ENCODE peak calls at places on chromosomes 5 and 9, in eight cellular contexts. E, N, V, X, S, Q, Y and R are unnamed samples.

GRCh38 chr9:121626012-121626411 is 25.4 kb upstream of the DAB2IP start:
- DNase-seq in Q (no peak), E (no peak), V (no peak), S (no peak), N (no peak), X (no peak), Y (no peak), R (no peak)

GRCh38 chr5:112707187-112708179 is 30.2 kb upstream of the APC start:
- DNase-seq in E (peak; percentile 99), Q (peak; percentile 99), X (peak; percentile 98), Y (peak; percentile 99), S (peak; percentile 99), N (peak; percentile 82), V (peak; percentile 95), R (peak; percentile 94)

GRCh38 chr5:148910686-148911361 is 84.4 kb downstream of the ADRB2 start:
- DNase-seq in E (no peak), S (peak; percentile 73), Y (peak; percentile 72), V (no peak), X (no peak), Q (no peak), N (no peak), R (no peak)

GRCh38 chr5:180599590-180599914 is 8.3 kb upstream of the SCGB3A1 start:
- DNase-seq in N (no peak), V (peak; percentile 14), Y (peak; percentile 14), S (no peak), X (no peak), E (no peak), Q (no peak), R (no peak)

GRCh38 chr5:1343931-1344901 is 683 bp downstream of the CLPTM1L start:
- DNase-seq in Q (no peak), E (no peak), V (peak; percentile 47), N (no peak), S (peak; percentile 10), X (peak; percentile 43), Y (no peak), R (no peak)

GRCh38 chr9:114216081-114216480 is 60.7 kb downstream of the COL27A1 start:
- DNase-seq in V (no peak), S (peak; percentile 75), X (no peak), N (no peak), E (no peak), Y (no peak), Q (no peak), R (no peak)

GRCh38 chr5:40689442-40689841 is 9.7 kb downstream of the PTGER4 start:
- DNase-seq in X (no peak), Y (no peak), S (peak; percentile 96), E (peak; percentile 79), Q (peak; percentile 73), N (no peak), V (no peak), R (no peak)

GRCh38 chr5:133358271-133358670 is 254.1 kb downstream of the FSTL4 start:
- DNase-seq in V (no peak), E (no peak), X (no peak), Y (no peak), S (no peak), Q (no peak), N (no peak), R (no peak)

GRCh38 chr5:32508806-32509805 is 64.6 kb upstream of the ZFR start:
- DNase-seq in E (no peak), S (no peak), N (no peak), V (no peak), X (no peak), Q (peak; percentile 76), Y (peak; percentile 49), R (no peak)

GRCh38 chr9:137454506-137455360 is 4.4 kb downstream of the NSMF start:
- DNase-seq in Y (no peak), Q (peak; percentile 37), X (peak; percentile 39), V (no peak), N (no peak), S (no peak), E (no peak), R (no peak)

GRCh38 chr5:1018596-1018995 is 10.0 kb downstream of the NKD2 start:
- DNase-seq in Y (no peak), Q (no peak), N (no peak), E (no peak), S (no peak), V (no peak), X (no peak), R (no peak)

GRCh38 chr5:72369301-72370079 is 49.3 kb downstream of the PTCD2 start:
- DNase-seq in Q (no peak), N (no peak), S (no peak), Y (no peak), X (no peak), V (no peak), E (no peak), R (no peak)

GRCh38 chr5:77590347-77590746 is 48.2 kb downstream of the OTP start:
- DNase-seq in S (no peak), X (no peak), V (peak; percentile 25), N (no peak), Y (no peak), E (no peak), Q (no peak), R (no peak)

GRCh38 chr9:16612627-16613026 is 257.8 kb downstream of the BNC2 start:
- DNase-seq in V (no peak), N (no peak), X (no peak), Q (no peak), Y (no peak), S (no peak), E (no peak), R (no peak)

GRCh38 chr5:81855576-81855975 is 104.7 kb upstream of the SSBP2 start:
- DNase-seq in X (no peak), Y (no peak), N (no peak), V (no peak), Q (no peak), S (no peak), E (no peak), R (no peak)

GRCh38 chr5:173963107-173963506 is 25.9 kb upstream of the C5orf47 start:
- DNase-seq in S (peak; percentile 31), X (no peak), Y (no peak), E (peak; percentile 43), Q (no peak), V (no peak), N (no peak), R (no peak)

GRCh38 chr5:10579537-10580521 is 16.0 kb downstream of the ANKRD33B start:
- DNase-seq in V (no peak), S (no peak), N (no peak), X (no peak), E (no peak), Y (peak; percentile 12), Q (no peak), R (no peak)

GRCh38 chr5:123929055-123929474 is 417.1 kb downstream of the CSNK1G3 start:
- DNase-seq in V (no peak), Q (no peak), X (no peak), Y (no peak), E (no peak), S (no peak), N (no peak), R (no peak)

GRCh38 chr9:93028448-93029006 is 30.0 kb upstream of the SUSD3 start:
- DNase-seq in Y (peak; percentile 58), Q (peak; percentile 69), X (no peak), E (no peak), V (peak; percentile 68), N (no peak), S (peak; percentile 7), R (no peak)

GRCh38 chr9:12667892-12668291 is 25.3 kb upstream of the TYRP1 start:
- DNase-seq in X (no peak), S (no peak), N (no peak), E (no peak), Q (no peak), V (no peak), Y (no peak), R (no peak)

GRCh38 chr9:12666813-12667212 is 26.4 kb upstream of the TYRP1 start:
- DNase-seq in S (peak; percentile 7), X (no peak), N (no peak), E (no peak), Q (no peak), Y (no peak), V (no peak), R (no peak)
- TF ChIP-seq CTCF in S (peak; percentile 32), X (no peak), N (no peak), E (peak; percentile 20), Q (no peak), Y (no peak), V (no peak), R (no peak)

GRCh38 chr5:3417376-3417943 is 178.2 kb upstream of the IRX1 start:
- DNase-seq in Q (no peak), X (no peak), N (no peak), Y (no peak), V (no peak), E (no peak), S (no peak), R (no peak)
- TF ChIP-seq CTCF in Q (no peak), X (no peak), N (no peak), Y (no peak), V (no peak), E (no peak), S (no peak), R (no peak)

GRCh38 chr5:50889790-50890189 is 223.4 kb downstream of the PARP8 start:
- DNase-seq in S (no peak), Q (no peak), E (no peak), Y (no peak), X (no peak), V (no peak), N (no peak), R (no peak)
- TF ChIP-seq CTCF in S (no peak), Q (no peak), E (no peak), Y (no peak), X (no peak), V (no peak), N (no peak), R (no peak)

GRCh38 chr5:171454549-171454948 is 35.1 kb downstream of the FGF18 start:
- DNase-seq in E (no peak), Y (no peak), X (no peak), V (no peak), N (no peak), Q (no peak), S (no peak), R (no peak)

GRCh38 chr5:171453988-171454387 is 34.5 kb downstream of the FGF18 start:
- DNase-seq in Y (no peak), N (no peak), S (no peak), Q (no peak), V (no peak), E (no peak), X (peak; percentile 21), R (no peak)

GRCh38 chr5:171450423-171451246 is 31.2 kb downstream of the FGF18 start:
- DNase-seq in E (no peak), S (peak; percentile 48), V (no peak), N (no peak), Y (no peak), X (no peak), Q (peak; percentile 56), R (peak; percentile 30)

GRCh38 chr5:171451421-171451820 is 32.0 kb downstream of the FGF18 start:
- DNase-seq in Y (no peak), Q (no peak), N (no peak), E (no peak), V (no peak), S (no peak), X (no peak), R (no peak)

DNA sequence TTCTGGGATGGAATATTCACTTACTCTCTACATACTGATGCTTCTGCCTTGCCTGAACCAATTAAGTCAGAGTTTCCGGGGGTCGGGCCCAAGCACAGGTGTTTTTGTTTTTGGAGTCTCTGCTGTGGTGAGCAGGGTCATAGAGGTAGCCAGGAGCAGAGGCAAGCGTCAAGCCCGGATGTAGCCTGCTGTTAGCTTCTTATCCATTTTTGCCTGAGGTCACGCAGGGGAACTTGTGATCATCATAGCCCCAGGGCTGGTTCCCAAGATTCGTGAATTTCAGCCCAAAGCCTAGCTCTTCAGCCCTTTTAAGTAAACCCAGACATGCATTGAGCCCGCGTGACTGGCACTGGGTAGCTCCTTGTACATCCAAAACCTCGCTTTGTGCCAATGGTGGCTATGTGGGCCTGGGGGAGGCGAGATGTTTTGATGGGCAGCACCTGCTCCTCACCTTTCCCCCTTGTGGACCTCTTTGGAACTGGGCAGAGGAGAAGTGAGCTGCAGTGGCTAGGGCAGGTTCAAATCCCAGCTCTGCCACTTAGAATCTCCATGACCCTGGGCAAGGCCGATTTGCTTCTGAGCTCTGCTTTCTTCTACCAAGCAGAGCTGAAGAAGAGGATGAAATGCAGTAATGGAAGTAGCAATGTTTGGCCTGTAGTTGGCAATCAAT is 33.7 kb downstream of the FGF18 start:
- DNase-seq in S (no peak), N (no peak), Q (no peak), X (no peak), V (no peak), Y (no peak), E (no peak), R (no peak)
- TF ChIP-seq CTCF in S (no peak), N (no peak), Q (no peak), X (no peak), V (no peak), Y (no peak), E (no peak), R (peak; percentile 24)